ENCODE peak calls at places on chromosomes 6 and 20, in four cellular contexts. One of them, this sample, is unnamed.

GRCh38 chr20:58841539-58842264 is 9.0 kb downstream of the GNAS-AS1 start:
- DNase-seq in NCI-H1105: no peak
- DNase-seq in cardiac muscle cell: no peak
- DNase-seq in activated gamma-delta T cell treated with Interleukin-2 at 50 U/mL for 16 hours: no peak
- DNase-seq in this sample: no peak

GRCh38 chr20:23746321-23746720 is 4.4 kb downstream of the CST1 start:
- DNase-seq in NCI-H1105: no peak
- DNase-seq in cardiac muscle cell: no peak
- DNase-seq in activated gamma-delta T cell treated with Interleukin-2 at 50 U/mL for 16 hours: no peak
- DNase-seq in this sample: no peak

GRCh38 chr6:79461205-79461604 is 76.0 kb downstream of the LCA5 start:
- DNase-seq in NCI-H1105: no peak
- DNase-seq in cardiac muscle cell: peak; percentile 43
- DNase-seq in activated gamma-delta T cell treated with Interleukin-2 at 50 U/mL for 16 hours: no peak
- DNase-seq in this sample: no peak

GRCh38 chr6:21856096-21856825 is 262.7 kb downstream of the SOX4 start:
- DNase-seq in NCI-H1105: no peak
- DNase-seq in cardiac muscle cell: peak; percentile 50
- DNase-seq in activated gamma-delta T cell treated with Interleukin-2 at 50 U/mL for 16 hours: no peak
- DNase-seq in this sample: no peak

GRCh38 chr20:47314647-47315338 is 41.7 kb downstream of the ZMYND8 start:
- DNase-seq in NCI-H1105: no peak
- DNase-seq in cardiac muscle cell: no peak
- DNase-seq in activated gamma-delta T cell treated with Interleukin-2 at 50 U/mL for 16 hours: no peak
- DNase-seq in this sample: no peak

GRCh38 chr6:112298021-112298745 is 43.8 kb upstream of the LAMA4 start:
- DNase-seq in NCI-H1105: no peak
- DNase-seq in cardiac muscle cell: peak; percentile 83
- DNase-seq in activated gamma-delta T cell treated with Interleukin-2 at 50 U/mL for 16 hours: no peak
- DNase-seq in this sample: no peak

GRCh38 chr20:53547664-53548239 is 45.9 kb downstream of the ZNF217 start:
- DNase-seq in NCI-H1105: peak; percentile 44
- DNase-seq in cardiac muscle cell: peak; percentile 83
- DNase-seq in activated gamma-delta T cell treated with Interleukin-2 at 50 U/mL for 16 hours: peak; percentile 17
- DNase-seq in this sample: peak; percentile 53

GRCh38 chr6:107698146-107698545 is 126.0 kb downstream of the SCML4 start:
- DNase-seq in NCI-H1105: no peak
- DNase-seq in cardiac muscle cell: peak; percentile 83
- DNase-seq in activated gamma-delta T cell treated with Interleukin-2 at 50 U/mL for 16 hours: no peak
- DNase-seq in this sample: no peak

GRCh38 chr20:53778736-53779135 is 185.1 kb upstream of the ZNF217 start:
- DNase-seq in NCI-H1105: no peak
- DNase-seq in cardiac muscle cell: no peak
- DNase-seq in activated gamma-delta T cell treated with Interleukin-2 at 50 U/mL for 16 hours: no peak
- DNase-seq in this sample: no peak

GRCh38 chr6:1856381-1856780 is 246.7 kb downstream of the FOXC1 start:
- DNase-seq in NCI-H1105: peak; percentile 93
- DNase-seq in cardiac muscle cell: peak; percentile 69
- DNase-seq in activated gamma-delta T cell treated with Interleukin-2 at 50 U/mL for 16 hours: no peak
- DNase-seq in this sample: peak; percentile 93

GRCh38 chr6:111872521-111873177 is 603 bp downstream of the FYN start:
- DNase-seq in NCI-H1105: no peak
- DNase-seq in cardiac muscle cell: no peak
- DNase-seq in activated gamma-delta T cell treated with Interleukin-2 at 50 U/mL for 16 hours: peak; percentile 53
- DNase-seq in this sample: no peak

GRCh38 chr6:43604174-43604573 is 24.9 kb downstream of the GTPBP2 start:
- DNase-seq in NCI-H1105: no peak
- DNase-seq in cardiac muscle cell: peak; percentile 84
- DNase-seq in activated gamma-delta T cell treated with Interleukin-2 at 50 U/mL for 16 hours: no peak
- DNase-seq in this sample: no peak

GRCh38 chr20:48153523-48153922 is 368.2 kb upstream of the SULF2 start:
- DNase-seq in NCI-H1105: peak; percentile 78
- DNase-seq in cardiac muscle cell: peak; percentile 38
- DNase-seq in activated gamma-delta T cell treated with Interleukin-2 at 50 U/mL for 16 hours: no peak
- DNase-seq in this sample: peak; percentile 76

GRCh38 chr20:40897177-40897700 is 131.4 kb upstream of the TOP1 start:
- DNase-seq in NCI-H1105: no peak
- DNase-seq in cardiac muscle cell: peak; percentile 20
- DNase-seq in activated gamma-delta T cell treated with Interleukin-2 at 50 U/mL for 16 hours: no peak
- DNase-seq in this sample: no peak

This sample was measured in NCI-H2029.